ENCODE peak calls at places on chromosomes 1 and 21, in six cellular contexts. H is IMR-90, O is trophoblast cell, R is mesenchymal stem cell, B is mesendoderm, M is H1. U is an unnamed sample.

GRCh38 chr1:203284411-203285208 is 20.7 kb upstream of the BTG2 start:
- DNase-seq in H (no peak), O (no peak), R (no peak), B (no peak), M (no peak), U (no peak)

GRCh38 chr1:6185635-6186382 is 5.7 kb upstream of the CHD5 start:
- DNase-seq in H (peak; percentile 41), O (peak; percentile 56), R (peak; percentile 50), B (peak; percentile 68), M (no peak), U (no peak)

GRCh38 chr1:5993553-5994510 is 1.6 kb upstream of the NPHP4 start:
- DNase-seq in H (no peak), O (no peak), R (no peak), B (no peak), M (no peak), U (no peak)

GRCh38 chr1:26694185-26694572 is 1.6 kb upstream of the ARID1A start:
- DNase-seq in H (no peak), O (no peak), R (peak; percentile 77), B (peak; percentile 66), M (no peak), U (peak; percentile 50)

GRCh38 chr1:67750690-67751052 is 65.7 kb downstream of the GADD45A start:
- DNase-seq in H (no peak), O (no peak), R (no peak), B (no peak), M (no peak), U (no peak)

GRCh38 chr21:40967771-40968170 is 120.8 kb upstream of the DSCAM start:
- DNase-seq in H (no peak), O (no peak), R (no peak), B (peak; percentile 68), M (peak; percentile 31), U (no peak)

GRCh38 chr21:36065497-36066036 is 4.3 kb upstream of the CBR1 start:
- DNase-seq in H (peak; percentile 65), O (peak; percentile 79), R (peak; percentile 58), B (no peak), M (no peak), U (no peak)

GRCh38 chr1:183635112-183635605 is 424 bp downstream of the ARPC5 start:
- DNase-seq in H (no peak), O (peak; percentile 46), R (no peak), B (no peak), M (no peak), U (no peak)

GRCh38 chr1:35573198-35573775 is at the start of gene TFAP2E:
- DNase-seq in H (no peak), O (peak; percentile 50), R (peak; percentile 46), B (peak; percentile 45), M (no peak), U (no peak)

GRCh38 chr1:25031966-25032667 is 102.0 kb upstream of the RUNX3 start:
- DNase-seq in H (peak; percentile 63), O (no peak), R (no peak), B (no peak), M (no peak), U (no peak)

GRCh38 chr1:78722947-78723346 is 73.3 kb downstream of the IFI44 start:
- DNase-seq in H (peak; percentile 36), O (no peak), R (no peak), B (no peak), M (no peak), U (no peak)

GRCh38 chr1:8416857-8417256 is 98.9 kb downstream of the SLC45A1 start:
- DNase-seq in H (no peak), O (no peak), R (no peak), B (no peak), M (no peak), U (no peak)

GRCh38 chr1:225684741-225685140 is 31.8 kb upstream of the ENAH start:
- DNase-seq in H (no peak), O (no peak), R (no peak), B (no peak), M (no peak), U (no peak)

GRCh38 chr1:9248341-9249262 is 14.0 kb downstream of the H6PD start:
- DNase-seq in H (no peak), O (no peak), R (no peak), B (no peak), M (no peak), U (no peak)

GRCh38 chr21:32306021-32306780 is 7.5 kb downstream of the MRAP start:
- DNase-seq in H (no peak), O (no peak), R (peak; percentile 20), B (peak; percentile 96), M (peak; percentile 86), U (peak; percentile 55)

GRCh38 chr21:43940672-43941071 is 71.4 kb upstream of the TRAPPC10 start:
- DNase-seq in H (no peak), O (no peak), R (no peak), B (no peak), M (no peak), U (no peak)

GRCh38 chr1:156337052-156337887 is 822 bp downstream of the CCT3 start:
- DNase-seq in H (peak; percentile 4), O (peak; percentile 10), R (peak; percentile 56), B (no peak), M (no peak), U (no peak)

GRCh38 chr21:34698270-34699015 is 29.6 kb downstream of the CLIC6 start:
- DNase-seq in H (no peak), O (peak; percentile 28), R (no peak), B (peak; percentile 88), M (no peak), U (no peak)

GRCh38 chr1:234212764-234213406 is 160.4 kb upstream of the COA6 start:
- DNase-seq in H (peak; percentile 26), O (peak; percentile 49), R (no peak), B (peak; percentile 89), M (no peak), U (no peak)

GRCh38 chr1:224670506-224670905 is 54.4 kb downstream of the CNIH3 start:
- DNase-seq in H (peak; percentile 13), O (no peak), R (no peak), B (no peak), M (no peak), U (no peak)

GRCh38 chr1:200530551-200531261 is 89.8 kb downstream of the KIF14 start:
- DNase-seq in H (no peak), O (no peak), R (no peak), B (no peak), M (no peak), U (no peak)

GRCh38 chr1:183303901-183304300 is 114.3 kb downstream of the NMNAT2 start:
- DNase-seq in H (peak; percentile 58), O (peak; percentile 87), R (peak; percentile 65), B (no peak), M (no peak), U (no peak)

GRCh38 chr21:42655797-42656770 is 2.7 kb downstream of the PDE9A start:
- DNase-seq in H (no peak), O (no peak), R (no peak), B (peak; percentile 41), M (no peak), U (no peak)

GRCh38 chr1:150999051-150999674 is 7.5 kb downstream of the MINDY1 start:
- DNase-seq in H (peak; percentile 87), O (no peak), R (peak; percentile 93), B (no peak), M (no peak), U (no peak)

GRCh38 chr1:162035241-162035640 is 11.6 kb upstream of the OLFML2B start:
- DNase-seq in H (no peak), O (peak; percentile 21), R (no peak), B (peak; percentile 29), M (no peak), U (no peak)

GRCh38 chr1:52055066-52055853 is at the start of gene TXNDC12:
- DNase-seq in H (peak; percentile 91), O (peak; percentile 89), R (peak; percentile 96), B (peak; percentile 97), M (peak; percentile 67), U (peak; percentile 78)
- H3K18ac ChIP-seq in H (peak within 1 kb of the TSS; percentile 70), O (peak within 1 kb of the TSS; percentile 78), R (peak within 1 kb of the TSS; percentile 98), B (peak within 1 kb of the TSS; percentile 77), M (peak within 1 kb of the TSS; percentile 86), U (peak within 1 kb of the TSS; percentile 85)

GRCh38 chr21:15943009-15943666 is 213.4 kb downstream of the USP25 start:
- DNase-seq in H (peak; percentile 4), O (no peak), R (no peak), B (no peak), M (no peak), U (no peak)
- H3K4me2 ChIP-seq in H (no peak overlapping the region), O (no peak overlapping the region), R (no peak overlapping the region), B (no peak overlapping the region), M (no peak overlapping the region), U (no peak overlapping the region)

GRCh38 chr21:38434913-38435533 is 63.3 kb downstream of the ERG start:
- DNase-seq in H (peak; percentile 34), O (no peak), R (peak; percentile 57), B (no peak), M (no peak), U (no peak)
- H3K4me3 ChIP-seq in H (peak overlapping the region; percentile 22), O (no peak overlapping the region), R (no peak overlapping the region), B (no peak overlapping the region), M (no peak overlapping the region), U (no peak overlapping the region)

GRCh38 chr1:192807968-192808587 is 761 bp upstream of the RGS2 start:
- DNase-seq in H (peak; percentile 71), O (peak; percentile 27), R (peak; percentile 79), B (peak; percentile 59), M (no peak), U (no peak)
- H3K18ac ChIP-seq in H (peak overlapping the region; percentile 87), O (peak overlapping the region; percentile 68), R (peak overlapping the region; percentile 72), B (no peak overlapping the region), M (peak overlapping the region; percentile 73), U (peak overlapping the region; percentile 90)

DNA sequence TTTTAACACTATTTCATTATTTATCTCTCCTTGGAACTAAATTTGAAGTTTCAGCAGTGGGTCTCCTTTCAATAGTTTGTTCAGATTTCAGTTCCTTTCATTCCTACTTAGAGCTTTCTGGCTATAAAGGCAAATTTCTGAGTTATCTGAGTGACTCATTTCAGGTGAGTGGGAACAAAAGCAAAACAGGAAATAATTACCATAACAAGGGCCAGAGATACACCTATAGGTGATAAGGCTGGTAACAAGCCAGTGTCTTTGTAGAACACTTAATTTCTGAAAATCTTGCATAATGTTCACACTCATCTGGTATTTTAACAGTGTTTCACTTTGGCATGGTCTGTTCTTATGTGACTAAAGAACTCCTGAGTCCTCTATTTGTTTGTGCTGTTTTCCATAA is 64.5 kb upstream of the PRRC2C start:
- DNase-seq in H (no peak), O (peak; percentile 34), R (no peak), B (peak; percentile 63), M (no peak), U (no peak)
- H3K4me2 ChIP-seq in H (no peak overlapping the region), O (no peak overlapping the region), R (no peak overlapping the region), B (no peak overlapping the region), M (no peak overlapping the region), U (no peak overlapping the region)

GRCh38 chr1:160576430-160576829 is 2.9 kb downstream of the CD84 start:
- DNase-seq in H (no peak), O (no peak), R (no peak), B (no peak), M (no peak), U (no peak)
- H3K4me3 ChIP-seq in H (no peak overlapping the region), O (no peak overlapping the region), R (no peak overlapping the region), B (no peak overlapping the region), M (no peak overlapping the region), U (no peak overlapping the region)

U was measured in neuronal stem cell.